ENCODE peak calls at places on chromosome 21, in eight cellular contexts. V, B, C, U, F, Y, H and G are unnamed samples.

GRCh38 chr21:44329086-44329889 is 9.9 kb downstream of the CFAP410 start:
- DNase-seq in V (no peak), B (no peak), C (no peak), U (no peak), F (no peak), Y (no peak), H (no peak), G (no peak)

GRCh38 chr21:45293214-45293725 is 5.6 kb upstream of the POFUT2 start:
- DNase-seq in V (no peak), B (no peak), C (no peak), U (peak), F (no peak), Y (no peak), H (peak), G (no peak)

GRCh38 chr21:26837539-26837938 is 7.7 kb downstream of the ADAMTS1 start:
- DNase-seq in V (no peak), B (no peak), C (no peak), U (no peak), F (no peak), Y (no peak), H (no peak), G (no peak)

GRCh38 chr21:29434081-29434480 is 135.4 kb downstream of the BACH1 start:
- DNase-seq in V (no peak), B (no peak), C (no peak), U (no peak), F (no peak), Y (no peak), H (no peak), G (no peak)

GRCh38 chr21:27827972-27828371 is 861.1 kb upstream of the ADAMTS5 start:
- DNase-seq in V (no peak), B (no peak), C (no peak), U (no peak), F (peak), Y (no peak), H (no peak), G (no peak)

GRCh38 chr21:36159356-36159921 is 2.8 kb downstream of the DOP1B start:
- DNase-seq in V (no peak), B (no peak), C (no peak), U (no peak), F (peak), Y (no peak), H (peak), G (no peak)

GRCh38 chr21:45306832-45307571 is 19.3 kb upstream of the POFUT2 start:
- DNase-seq in V (no peak), B (peak), C (no peak), U (peak), F (no peak), Y (no peak), H (peak), G (no peak)

GRCh38 chr21:25967566-25968438 is 202.8 kb downstream of the APP start:
- DNase-seq in V (peak), B (no peak), C (no peak), U (no peak), F (peak), Y (no peak), H (no peak), G (peak)

GRCh38 chr21:37615962-37616361 is 249.4 kb downstream of the DYRK1A start:
- DNase-seq in V (no peak), B (no peak), C (no peak), U (no peak), F (no peak), Y (no peak), H (no peak), G (no peak)

GRCh38 chr21:46605759-46606426 is 1.0 kb upstream of the S100B start:
- DNase-seq in V (no peak), B (peak), C (no peak), U (no peak), F (no peak), Y (no peak), H (no peak), G (peak)

GRCh38 chr21:37369307-37369854 is 2.8 kb downstream of the DYRK1A start:
- DNase-seq in V (no peak), B (no peak), C (no peak), U (no peak), F (no peak), Y (no peak), H (no peak), G (no peak)

GRCh38 chr21:34795152-34796141 is 126.7 kb downstream of the CLIC6 start:
- DNase-seq in V (no peak), B (no peak), C (no peak), U (no peak), F (peak), Y (no peak), H (peak), G (no peak)
- TF ChIP-seq CTCF in V (no peak), B (peak), C (peak), U (peak), F (peak), Y (no peak), H (peak), G (no peak)

DNA sequence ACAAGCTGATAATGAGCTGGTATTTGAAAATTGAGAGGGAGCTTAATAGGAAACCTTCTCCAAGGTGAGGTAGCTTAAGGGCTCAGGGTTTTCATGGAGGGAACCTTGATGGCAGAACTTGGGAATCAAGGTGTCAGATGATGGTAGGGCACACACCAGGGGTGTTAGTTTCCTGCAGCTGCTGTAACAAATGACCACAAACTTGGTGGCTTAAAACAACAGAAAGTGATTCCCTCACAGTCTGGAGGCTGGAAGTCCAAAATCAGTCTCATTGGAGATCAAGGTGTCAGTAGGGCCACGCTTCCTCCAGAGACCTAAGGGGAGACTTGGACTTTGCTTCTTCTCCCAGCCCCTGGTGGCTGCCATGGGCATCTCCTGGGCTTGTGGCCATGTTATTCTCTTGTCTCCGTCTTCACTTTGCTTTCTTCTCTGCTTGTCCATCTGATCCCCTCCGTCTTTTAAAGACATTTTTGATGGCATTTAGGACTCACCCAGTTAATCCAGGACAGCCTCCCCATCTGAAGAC is 45.5 kb downstream of the HUNK start:
- DNase-seq in V (no peak), B (no peak), C (no peak), U (no peak), F (no peak), Y (no peak), H (no peak), G (no peak)
- TF ChIP-seq CTCF in V (no peak), B (no peak), C (no peak), U (no peak), F (no peak), Y (no peak), H (no peak), G (no peak)

DNA sequence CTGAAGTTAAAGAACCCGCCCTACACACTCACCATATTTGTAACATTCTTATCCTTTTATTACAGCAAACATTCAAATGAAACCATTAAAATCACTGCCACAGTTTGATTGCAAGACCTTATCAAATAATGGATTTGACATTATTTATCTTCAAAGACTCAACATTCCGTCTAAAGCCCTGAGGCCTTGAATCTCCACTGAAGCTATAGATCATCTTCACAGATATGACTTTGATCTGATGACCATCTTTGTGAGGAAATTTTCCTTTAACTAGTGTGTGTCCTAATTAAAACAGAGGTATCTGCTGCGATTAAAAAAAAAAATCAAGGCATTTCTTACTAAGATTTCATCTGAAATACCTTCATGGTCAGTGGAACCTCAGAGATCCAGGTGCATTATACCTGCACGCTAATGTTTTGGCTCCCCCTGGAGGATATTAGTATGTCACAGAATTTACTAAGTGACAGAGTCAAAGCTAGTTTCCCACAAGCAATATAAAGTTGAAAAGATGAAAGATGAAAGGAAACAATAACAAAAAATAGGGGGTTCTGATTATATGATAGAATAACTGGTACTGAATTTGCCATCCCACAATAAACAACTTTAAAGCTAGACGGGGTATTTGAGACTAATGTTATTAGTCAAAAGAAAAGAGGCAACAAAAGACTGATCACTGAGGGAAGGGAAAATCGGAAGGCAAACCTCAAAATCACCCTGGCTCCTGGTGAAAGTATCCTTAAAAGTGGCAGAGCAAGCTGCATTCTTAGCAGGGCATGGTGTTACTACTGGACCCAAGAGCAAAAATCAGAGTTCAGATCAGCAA is 923.4 kb downstream of the NCAM2 start:
- DNase-seq in V (peak), B (no peak), C (no peak), U (no peak), F (peak), Y (no peak), H (no peak), G (no peak)
- TF ChIP-seq CTCF in V (peak), B (peak), C (no peak), U (peak), F (no peak), Y (no peak), H (peak), G (peak)

GRCh38 chr21:42164064-42164789 is 54.7 kb upstream of the ABCG1 start:
- DNase-seq in V (peak), B (peak), C (no peak), U (no peak), F (peak), Y (no peak), H (peak), G (peak)
- TF ChIP-seq CTCF in V (peak), B (peak), C (peak), U (peak), F (peak), Y (no peak), H (peak), G (peak)